ENCODE peak calls at places on chromosomes 3 and 15, in six cellular contexts. N is GM18507, I is GF-D8, S is bronchial epithelial cell, A is NCI-H1105, T is right atrium auricular region. Q is an unnamed sample.

GRCh38 chr15:56042523-56042922 is 49.1 kb upstream of the NEDD4 start:
- DNase-seq in N (no peak), A (no peak), I (no peak), T (no peak), S (no peak), Q (no peak)

GRCh38 chr15:94259863-94260262 is 28.5 kb downstream of the MCTP2 start:
- DNase-seq in A (no peak), I (no peak), T (no peak), S (no peak), N (no peak), Q (no peak)

GRCh38 chr3:85725809-85726208 is 767.0 kb downstream of the CADM2 start:
- DNase-seq in T (no peak), I (no peak), A (no peak), S (no peak), N (no peak), Q (no peak)

GRCh38 chr3:56917740-56918568 is 116.2 kb upstream of the ARHGEF3 start:
- DNase-seq in I (no peak), S (peak), N (peak), A (no peak), T (no peak), Q (peak)

GRCh38 chr3:71195492-71195891 is 388.0 kb downstream of the FOXP1 start:
- DNase-seq in A (no peak), N (no peak), T (no peak), I (no peak), S (peak), Q (no peak)

GRCh38 chr3:58660998-58661397 is 5.6 kb downstream of the FAM3D start:
- DNase-seq in I (no peak), S (no peak), A (no peak), N (no peak), T (no peak), Q (no peak)

GRCh38 chr3:125143982-125144652 is 68.4 kb downstream of the SLC12A8 start:
- DNase-seq in T (no peak), S (no peak), I (no peak), N (no peak), A (peak), Q (no peak)

GRCh38 chr15:68354923-68355322 is 77.0 kb downstream of the ITGA11 start:
- DNase-seq in I (no peak), A (no peak), S (peak), N (no peak), T (no peak), Q (no peak)

GRCh38 chr15:89127054-89127702 is 38.9 kb downstream of the ABHD2 start:
- DNase-seq in I (no peak), A (no peak), T (no peak), N (no peak), S (peak), Q (peak)

GRCh38 chr3:185959609-185960517 is 22.0 kb upstream of the TRA2B start:
- DNase-seq in A (no peak), I (peak), T (no peak), N (no peak), S (peak), Q (no peak)

GRCh38 chr3:123113889-123114450 is 47.1 kb downstream of the PDIA5 start:
- DNase-seq in S (no peak), N (no peak), A (no peak), I (no peak), T (no peak), Q (no peak)

GRCh38 chr3:174329321-174329720 is 529.8 kb upstream of the NAALADL2 start:
- DNase-seq in A (no peak), S (no peak), I (no peak), T (no peak), N (no peak), Q (no peak)

GRCh38 chr3:102481050-102481449 is 46.2 kb downstream of the ZPLD1 start:
- DNase-seq in T (no peak), A (no peak), N (no peak), I (no peak), S (no peak), Q (no peak)

GRCh38 chr3:56415672-56416071 is 52.6 kb downstream of the ERC2 start:
- DNase-seq in S (peak), A (no peak), T (no peak), I (no peak), N (no peak), Q (no peak)

GRCh38 chr15:31471731-31472430 is 145.2 kb downstream of the KLF13 start:
- DNase-seq in N (no peak), T (peak), A (no peak), S (peak), I (no peak), Q (no peak)

GRCh38 chr3:152899306-152899705 is 64.4 kb downstream of the P2RY1 start:
- DNase-seq in T (no peak), N (no peak), S (no peak), A (peak), I (no peak), Q (no peak)

GRCh38 chr3:42376397-42376798 is 34.0 kb downstream of the LYZL4 start:
- DNase-seq in A (no peak), T (no peak), I (no peak), N (no peak), S (peak), Q (peak)

GRCh38 chr15:99125061-99125990 is 20.4 kb downstream of the SYNM start:
- DNase-seq in S (no peak), T (no peak), N (no peak), A (no peak), I (no peak), Q (no peak)

GRCh38 chr15:38271895-38272294 is 19.3 kb downstream of the SPRED1 start:
- DNase-seq in S (no peak), A (no peak), N (no peak), I (no peak), T (no peak), Q (no peak)

GRCh38 chr3:119301662-119302061 is 7.5 kb downstream of the ARHGAP31 start:
- DNase-seq in S (no peak), A (no peak), N (no peak), T (no peak), I (no peak), Q (no peak)

GRCh38 chr3:66998075-66998898 is at the start of gene KBTBD8:
- DNase-seq in A (peak), T (peak), N (peak), I (peak), S (peak), Q (peak)

GRCh38 chr15:43165801-43166325 is 19.3 kb upstream of the CCNDBP1 start:
- DNase-seq in I (no peak), A (no peak), N (no peak), T (no peak), S (peak), Q (no peak)